ENCODE peak calls at places on chromosomes 7 and 10, in four cellular contexts. C, B, T and D are unnamed samples.

GRCh38 chr7:83643754-83644153 is 5.2 kb downstream of the SEMA3E start:
- DNase-seq in B (no peak), T (no peak), C (no peak), D (no peak)

GRCh38 chr10:33215635-33216034 is 118.8 kb downstream of the NRP1 start:
- DNase-seq in C (peak; percentile 88), T (no peak), B (no peak), D (peak; percentile 80)

GRCh38 chr10:42982886-42983594 is 93.8 kb upstream of the RET start:
- DNase-seq in C (no peak), T (peak; percentile 21), B (peak; percentile 35), D (no peak)

GRCh38 chr7:70944516-70944915 is 187.4 kb upstream of the GALNT17 start:
- DNase-seq in T (no peak), C (no peak), B (no peak), D (peak; percentile 26)

GRCh38 chr7:137084607-137085380 is 216.3 kb downstream of the CHRM2 start:
- DNase-seq in C (peak; percentile 52), T (no peak), B (no peak), D (no peak)

GRCh38 chr7:155464183-155464582 is 6.3 kb downstream of the EN2 start:
- DNase-seq in B (no peak), T (no peak), C (no peak), D (no peak)

GRCh38 chr7:96949766-96950165 is 55.6 kb upstream of the DLX6 start:
- DNase-seq in C (peak; percentile 52), B (no peak), T (no peak), D (no peak)

GRCh38 chr10:12513775-12514663 is 164.7 kb downstream of the CAMK1D start:
- DNase-seq in B (no peak), C (no peak), T (no peak), D (peak; percentile 29)

GRCh38 chr10:90920986-90921643 is at the start of gene ANKRD1:
- DNase-seq in T (no peak), B (no peak), C (peak; percentile 95), D (no peak)

GRCh38 chr10:73517166-73517888 is 21.5 kb upstream of the PPP3CB start:
- DNase-seq in B (no peak), C (peak; percentile 59), T (no peak), D (no peak)

GRCh38 chr7:18361756-18362155 is 133.8 kb upstream of the HDAC9 start:
- DNase-seq in B (no peak), T (no peak), C (peak; percentile 29), D (no peak)

GRCh38 chr10:34711500-34711899 is 103.6 kb downstream of the PARD3 start:
- DNase-seq in B (no peak), C (no peak), T (no peak), D (no peak)

GRCh38 chr10:98344589-98345038 is 70.4 kb downstream of the PYROXD2 start:
- DNase-seq in T (peak; percentile 64), C (peak; percentile 92), B (peak; percentile 92), D (peak; percentile 86)

GRCh38 chr10:44853148-44853734 is 57.9 kb upstream of the TMEM72 start:
- DNase-seq in T (no peak), B (no peak), C (no peak), D (no peak)

GRCh38 chr7:2892571-2892970 is 48.5 kb upstream of the GNA12 start:
- DNase-seq in T (no peak), B (no peak), C (no peak), D (no peak)

GRCh38 chr7:68925241-68925640 is 673.0 kb upstream of the AUTS2 start:
- DNase-seq in C (no peak), B (no peak), T (no peak), D (no peak)

GRCh38 chr10:86234553-86235270 is 131.9 kb downstream of the GRID1 start:
- DNase-seq in T (no peak), C (no peak), B (no peak), D (no peak)

GRCh38 chr10:71984126-71984797 is 20.1 kb downstream of the CHST3 start:
- DNase-seq in T (no peak), B (peak; percentile 50), C (no peak), D (no peak)

GRCh38 chr10:43133196-43133808 is 4.9 kb upstream of the CSGALNACT2 start:
- DNase-seq in B (no peak), T (no peak), C (no peak), D (no peak)

GRCh38 chr7:95899919-95900513 is 127.7 kb downstream of the DYNC1I1 start:
- DNase-seq in B (no peak), T (no peak), C (no peak), D (no peak)

GRCh38 chr7:9192969-9193368 is 759.6 kb downstream of the NXPH1 start:
- DNase-seq in B (no peak), T (no peak), C (peak; percentile 72), D (no peak)

GRCh38 chr10:124532106-124532641 is 70.6 kb downstream of the LHPP start:
- DNase-seq in B (no peak), C (no peak), T (no peak), D (no peak)

GRCh38 chr10:70931168-70931805 is 42.9 kb upstream of the PCBD1 start:
- DNase-seq in T (no peak), B (no peak), C (peak; percentile 71), D (no peak)

GRCh38 chr10:71744897-71745658 is 25.5 kb upstream of the C10orf105 start:
- DNase-seq in B (no peak), C (no peak), T (no peak), D (no peak)

GRCh38 chr10:51030480-51030879 is 43.8 kb upstream of the PRKG1 start:
- DNase-seq in T (no peak), B (no peak), C (no peak), D (no peak)

GRCh38 chr10:92847185-92847864 is 995 bp upstream of the EXOC6 start:
- DNase-seq in B (no peak), C (no peak), T (no peak), D (no peak)

GRCh38 chr10:4453276-4453675 is 372.7 kb upstream of the AKR1E2 start:
- DNase-seq in B (no peak), T (no peak), C (no peak), D (no peak)

GRCh38 chr10:124539935-124540641 is 78.5 kb downstream of the LHPP start:
- DNase-seq in B (peak; percentile 84), T (no peak), C (no peak), D (no peak)

GRCh38 chr10:4623757-4624420 is 202.1 kb upstream of the AKR1E2 start:
- DNase-seq in C (peak; percentile 27), T (no peak), B (no peak), D (no peak)

GRCh38 chr7:97733276-97734206 is 1.7 kb downstream of the TAC1 start:
- DNase-seq in C (no peak), B (no peak), T (no peak), D (no peak)

GRCh38 chr7:155979994-155980393 is 167.7 kb upstream of the SHH start:
- DNase-seq in B (peak; percentile 39), T (no peak), C (no peak), D (peak; percentile 58)

GRCh38 chr7:40200791-40201190 is 66.0 kb downstream of the SUGCT start:
- DNase-seq in T (no peak), C (peak; percentile 84), B (no peak), D (no peak)

GRCh38 chr10:48607356-48608278 is 2.7 kb upstream of the ARHGAP22 start:
- DNase-seq in B (peak; percentile 53), C (no peak), T (no peak), D (peak; percentile 43)

GRCh38 chr7:16369851-16370250 is 51.5 kb downstream of the CRPPA start:
- DNase-seq in T (no peak), C (no peak), B (no peak), D (no peak)

GRCh38 chr7:138309186-138309585 is 150.9 kb upstream of the TRIM24 start:
- DNase-seq in T (no peak), C (no peak), B (no peak), D (no peak)

GRCh38 chr7:92448185-92448747 is 984 bp downstream of the GATAD1 start:
- DNase-seq in T (peak; percentile 67), B (peak; percentile 74), C (peak; percentile 52), D (peak; percentile 74)

GRCh38 chr7:131302876-131303707 is 24.6 kb upstream of the MKLN1 start:
- DNase-seq in C (no peak), B (no peak), T (no peak), D (no peak)

GRCh38 chr10:34808336-34808735 is 6.8 kb downstream of the PARD3 start:
- DNase-seq in T (no peak), C (no peak), B (no peak), D (no peak)

DNA sequence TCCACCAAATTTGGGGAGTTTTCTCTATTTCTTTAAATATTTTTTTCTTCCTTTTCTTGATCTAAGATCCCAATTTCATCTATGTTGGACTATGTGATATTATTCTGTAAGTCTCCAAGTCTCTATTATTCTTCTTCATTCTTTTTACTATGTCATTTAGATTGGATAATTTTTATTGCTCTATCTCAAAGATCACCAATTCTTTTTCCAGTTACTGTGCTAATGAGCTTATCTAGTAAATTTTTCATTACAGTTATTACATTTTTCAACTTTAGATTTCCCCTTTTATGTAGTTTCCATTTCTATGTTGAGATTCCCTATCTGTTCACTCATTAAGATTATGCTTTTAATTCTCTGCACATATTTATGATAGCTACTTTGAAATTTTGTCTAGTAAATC is 131.6 kb upstream of the NAMPT start:
- DNase-seq in T (no peak), B (no peak), C (no peak), D (no peak)
- H3K27ac ChIP-seq in T (no peak overlapping the region), B (no peak overlapping the region), C (no peak overlapping the region), D (no peak overlapping the region)

GRCh38 chr10:89555688-89556445 is 20.5 kb upstream of the SLC16A12 start:
- DNase-seq in C (no peak), T (no peak), B (no peak), D (no peak)
- TF ChIP-seq CTCF in C (peak; percentile 16), T (no peak), B (no peak), D (no peak)

GRCh38 chr10:132607491-132607890 is 69.9 kb downstream of the INPP5A start:
- DNase-seq in C (no peak), B (peak; percentile 59), T (no peak), D (peak; percentile 53)
- H3K4me3 ChIP-seq in C (no peak overlapping the region), B (peak overlapping the region; percentile 15), T (no peak overlapping the region), D (peak overlapping the region; percentile 53)

GRCh38 chr10:114615600-114616007 is 42.5 kb downstream of the ABLIM1 start:
- DNase-seq in B (no peak), C (no peak), T (no peak), D (no peak)

GRCh38 chr10:114613237-114613979 is 44.7 kb downstream of the ABLIM1 start:
- DNase-seq in T (no peak), B (no peak), C (no peak), D (no peak)

GRCh38 chr10:114616516-114616915 is 41.6 kb downstream of the ABLIM1 start:
- DNase-seq in T (no peak), B (no peak), C (no peak), D (no peak)

GRCh38 chr10:114618722-114619121 is 39.4 kb downstream of the ABLIM1 start:
- DNase-seq in T (no peak), B (no peak), C (no peak), D (no peak)

DNA sequence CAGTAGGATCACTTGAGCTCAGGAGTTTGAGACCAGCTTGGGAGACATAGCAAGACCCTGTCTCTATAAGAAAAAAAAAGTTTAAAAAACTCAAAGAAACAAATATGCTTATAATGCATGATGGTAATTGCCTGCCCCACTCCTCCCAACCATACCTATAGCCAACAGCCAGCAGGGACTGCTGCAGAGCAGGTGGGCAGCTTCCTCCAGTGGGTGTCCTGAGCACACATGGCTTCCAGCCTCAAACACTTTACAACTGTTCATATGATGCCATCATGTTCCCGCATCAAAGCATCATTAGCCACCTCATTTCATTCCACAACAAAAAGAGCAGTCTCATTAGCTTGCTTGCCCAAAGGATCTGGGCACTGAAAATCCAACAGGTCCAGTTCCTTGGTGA is 42.0 kb downstream of the ABLIM1 start:
- DNase-seq in C (no peak), B (no peak), T (no peak), D (no peak)
- H3K27ac ChIP-seq in C (no peak overlapping the region), B (no peak overlapping the region), T (no peak overlapping the region), D (no peak overlapping the region)

GRCh38 chr10:58393317-58393716 is 8.1 kb downstream of the TFAM start:
- DNase-seq in T (no peak), C (no peak), B (no peak), D (no peak)
- TF ChIP-seq CTCF in T (no peak), C (no peak), B (no peak), D (no peak)